ENCODE peak calls at places on chromosomes 7 and 10, in ten cellular contexts. One of them, this sample, is unnamed.

GRCh38 chr10:51986531-51986930 is 287.1 kb upstream of the CSTF2T start:
- DNase-seq in lower lobe of right lung: no peak
- DNase-seq in kidney: no peak
- DNase-seq in fibroblast of the aortic adventitia: no peak
- DNase-seq in uterus: no peak
- DNase-seq in body of pancreas: no peak
- DNase-seq in heart left ventricle: no peak
- DNase-seq in GM12865: no peak
- DNase-seq in HFFc6: no peak
- DNase-seq in IMR-90: no peak
- DNase-seq in this sample: no peak

GRCh38 chr10:4812952-4813351 is 13.1 kb upstream of the AKR1E2 start:
- DNase-seq in IMR-90: peak
- DNase-seq in uterus: no peak
- DNase-seq in fibroblast of the aortic adventitia: peak
- DNase-seq in HFFc6: peak
- DNase-seq in lower lobe of right lung: no peak
- DNase-seq in heart left ventricle: no peak
- DNase-seq in kidney: no peak
- DNase-seq in body of pancreas: no peak
- DNase-seq in GM12865: no peak
- DNase-seq in this sample: no peak

GRCh38 chr10:86963341-86963919 is 4.9 kb upstream of the ADIRF start:
- DNase-seq in IMR-90: no peak
- DNase-seq in heart left ventricle: no peak
- DNase-seq in lower lobe of right lung: no peak
- DNase-seq in body of pancreas: no peak
- DNase-seq in kidney: peak
- DNase-seq in HFFc6: no peak
- DNase-seq in uterus: no peak
- DNase-seq in GM12865: no peak
- DNase-seq in fibroblast of the aortic adventitia: no peak
- DNase-seq in this sample: no peak

GRCh38 chr7:104960741-104961479 is 53.1 kb upstream of the KMT2E start:
- DNase-seq in IMR-90: no peak
- DNase-seq in GM12865: peak
- DNase-seq in lower lobe of right lung: peak
- DNase-seq in uterus: no peak
- DNase-seq in HFFc6: no peak
- DNase-seq in fibroblast of the aortic adventitia: peak
- DNase-seq in body of pancreas: no peak
- DNase-seq in kidney: no peak
- DNase-seq in heart left ventricle: no peak
- DNase-seq in this sample: no peak

GRCh38 chr10:42970451-42971250 is 106.2 kb upstream of the RET start:
- DNase-seq in uterus: peak
- DNase-seq in kidney: peak
- DNase-seq in body of pancreas: no peak
- DNase-seq in GM12865: no peak
- DNase-seq in fibroblast of the aortic adventitia: no peak
- DNase-seq in lower lobe of right lung: peak
- DNase-seq in heart left ventricle: no peak
- DNase-seq in IMR-90: no peak
- DNase-seq in HFFc6: no peak
- DNase-seq in this sample: peak

GRCh38 chr10:60040003-60040662 is 133.8 kb upstream of the CCDC6 start:
- DNase-seq in HFFc6: no peak
- DNase-seq in fibroblast of the aortic adventitia: peak
- DNase-seq in kidney: no peak
- DNase-seq in GM12865: no peak
- DNase-seq in IMR-90: no peak
- DNase-seq in lower lobe of right lung: no peak
- DNase-seq in uterus: no peak
- DNase-seq in heart left ventricle: no peak
- DNase-seq in body of pancreas: no peak
- DNase-seq in this sample: no peak

GRCh38 chr7:131629203-131629871 is 72.9 kb upstream of the PODXL start:
- DNase-seq in fibroblast of the aortic adventitia: peak
- DNase-seq in lower lobe of right lung: no peak
- DNase-seq in body of pancreas: no peak
- DNase-seq in GM12865: no peak
- DNase-seq in uterus: peak
- DNase-seq in HFFc6: peak
- DNase-seq in IMR-90: peak
- DNase-seq in kidney: peak
- DNase-seq in heart left ventricle: peak
- DNase-seq in this sample: no peak

GRCh38 chr7:130966246-130967009 is 232.4 kb upstream of the KLF14 start:
- DNase-seq in lower lobe of right lung: no peak
- DNase-seq in HFFc6: peak
- DNase-seq in IMR-90: peak
- DNase-seq in heart left ventricle: no peak
- DNase-seq in body of pancreas: no peak
- DNase-seq in kidney: no peak
- DNase-seq in fibroblast of the aortic adventitia: peak
- DNase-seq in GM12865: peak
- DNase-seq in uterus: no peak
- DNase-seq in this sample: no peak

GRCh38 chr7:42014625-42015412 is 222.2 kb downstream of the GLI3 start:
- DNase-seq in kidney: no peak
- DNase-seq in fibroblast of the aortic adventitia: peak
- DNase-seq in uterus: no peak
- DNase-seq in IMR-90: peak
- DNase-seq in body of pancreas: no peak
- DNase-seq in heart left ventricle: no peak
- DNase-seq in GM12865: peak
- DNase-seq in HFFc6: no peak
- DNase-seq in lower lobe of right lung: no peak
- DNase-seq in this sample: no peak

GRCh38 chr7:130942211-130942964 is 208.4 kb upstream of the KLF14 start:
- DNase-seq in HFFc6: no peak
- DNase-seq in kidney: no peak
- DNase-seq in heart left ventricle: no peak
- DNase-seq in fibroblast of the aortic adventitia: peak
- DNase-seq in lower lobe of right lung: no peak
- DNase-seq in GM12865: peak
- DNase-seq in uterus: peak
- DNase-seq in IMR-90: peak
- DNase-seq in body of pancreas: peak
- DNase-seq in this sample: no peak

GRCh38 chr7:22584179-22584578 is 84.2 kb upstream of the STEAP1B start:
- DNase-seq in HFFc6: no peak
- DNase-seq in kidney: no peak
- DNase-seq in uterus: no peak
- DNase-seq in heart left ventricle: no peak
- DNase-seq in IMR-90: no peak
- DNase-seq in fibroblast of the aortic adventitia: no peak
- DNase-seq in GM12865: peak
- DNase-seq in lower lobe of right lung: no peak
- DNase-seq in body of pancreas: no peak
- DNase-seq in this sample: no peak

GRCh38 chr10:72085864-72086465 is 2.4 kb downstream of the SPOCK2 start:
- DNase-seq in GM12865: no peak
- DNase-seq in heart left ventricle: no peak
- DNase-seq in body of pancreas: no peak
- DNase-seq in IMR-90: no peak
- DNase-seq in kidney: no peak
- DNase-seq in lower lobe of right lung: no peak
- DNase-seq in uterus: no peak
- DNase-seq in HFFc6: no peak
- DNase-seq in fibroblast of the aortic adventitia: no peak
- DNase-seq in this sample: no peak

GRCh38 chr10:75568721-75569120 is 137.3 kb downstream of the LRMDA start:
- DNase-seq in uterus: no peak
- DNase-seq in body of pancreas: no peak
- DNase-seq in GM12865: peak
- DNase-seq in IMR-90: no peak
- DNase-seq in kidney: no peak
- DNase-seq in fibroblast of the aortic adventitia: no peak
- DNase-seq in HFFc6: no peak
- DNase-seq in heart left ventricle: no peak
- DNase-seq in lower lobe of right lung: no peak
- DNase-seq in this sample: no peak

GRCh38 chr10:71667374-71667750 is 52.2 kb downstream of the C10orf105 start:
- DNase-seq in lower lobe of right lung: no peak
- DNase-seq in kidney: no peak
- DNase-seq in IMR-90: no peak
- DNase-seq in HFFc6: no peak
- DNase-seq in uterus: no peak
- DNase-seq in body of pancreas: no peak
- DNase-seq in heart left ventricle: no peak
- DNase-seq in GM12865: peak
- DNase-seq in fibroblast of the aortic adventitia: no peak
- DNase-seq in this sample: no peak

GRCh38 chr10:89425000-89425399 is 10.6 kb downstream of the IFIT5 start:
- DNase-seq in uterus: no peak
- DNase-seq in body of pancreas: no peak
- DNase-seq in lower lobe of right lung: no peak
- DNase-seq in fibroblast of the aortic adventitia: no peak
- DNase-seq in heart left ventricle: no peak
- DNase-seq in GM12865: no peak
- DNase-seq in IMR-90: no peak
- DNase-seq in HFFc6: no peak
- DNase-seq in kidney: no peak
- DNase-seq in this sample: no peak

GRCh38 chr7:43905954-43906326 is 456 bp downstream of the URGCP start:
- DNase-seq in heart left ventricle: peak
- DNase-seq in fibroblast of the aortic adventitia: peak
- DNase-seq in GM12865: peak
- DNase-seq in body of pancreas: peak
- DNase-seq in IMR-90: peak
- DNase-seq in uterus: peak
- DNase-seq in kidney: peak
- DNase-seq in HFFc6: no peak
- DNase-seq in lower lobe of right lung: peak
- DNase-seq in this sample: peak

GRCh38 chr7:74253975-74254857 is at the start of gene RFC2:
- DNase-seq in IMR-90: peak
- DNase-seq in fibroblast of the aortic adventitia: peak
- DNase-seq in body of pancreas: peak
- DNase-seq in heart left ventricle: peak
- DNase-seq in kidney: peak
- DNase-seq in uterus: peak
- DNase-seq in lower lobe of right lung: peak
- DNase-seq in GM12865: peak
- DNase-seq in HFFc6: peak
- DNase-seq in this sample: peak

GRCh38 chr7:45324683-45325237 is 167.2 kb downstream of the RAMP3 start:
- DNase-seq in heart left ventricle: no peak
- DNase-seq in fibroblast of the aortic adventitia: no peak
- DNase-seq in IMR-90: no peak
- DNase-seq in kidney: no peak
- DNase-seq in lower lobe of right lung: no peak
- DNase-seq in body of pancreas: no peak
- DNase-seq in GM12865: no peak
- DNase-seq in HFFc6: no peak
- DNase-seq in uterus: no peak
- DNase-seq in this sample: no peak

DNA sequence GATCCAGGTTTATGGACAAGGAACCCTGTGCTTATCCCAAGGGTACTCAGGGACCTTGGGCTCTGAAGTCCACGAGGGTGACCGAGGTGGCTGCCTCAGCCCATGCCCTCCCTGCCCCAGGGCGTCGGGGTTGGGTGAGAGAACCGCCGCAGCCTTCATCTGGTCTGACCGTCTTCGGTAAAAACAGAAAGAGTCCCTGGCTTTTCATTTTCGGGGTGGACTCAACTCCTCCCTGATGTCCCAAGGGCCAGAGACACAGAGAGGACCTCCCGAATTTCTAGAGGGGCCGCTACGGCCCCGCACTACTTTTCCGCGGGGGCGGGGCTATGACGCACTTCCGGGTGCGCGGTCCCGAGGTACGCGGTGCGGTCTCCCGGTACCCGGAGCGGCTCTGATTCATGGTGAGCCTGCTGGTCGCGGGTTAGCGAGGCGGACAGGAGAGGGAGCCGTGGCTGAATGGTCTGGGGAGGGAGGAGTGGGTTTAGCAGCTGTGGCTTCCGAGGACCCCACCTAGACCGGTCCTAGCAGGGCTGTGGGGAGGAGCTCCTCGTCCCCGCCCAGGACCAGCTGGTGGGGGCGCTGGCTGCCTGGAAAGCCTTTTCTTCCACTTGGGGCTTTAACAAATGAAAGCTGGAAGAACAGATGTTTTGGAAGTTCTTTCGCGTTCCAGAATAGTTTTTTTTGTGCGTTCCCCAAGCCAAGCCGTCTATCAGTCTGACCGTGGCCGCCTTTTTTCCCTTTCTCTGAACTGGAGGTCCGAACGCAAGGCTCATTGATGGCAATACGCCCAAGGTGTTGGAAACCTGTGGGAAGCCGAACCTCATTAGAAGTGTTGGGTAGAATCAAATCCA is at the start of gene ZSCAN21:
- DNase-seq in HFFc6: peak
- DNase-seq in IMR-90: peak
- DNase-seq in body of pancreas: peak
- DNase-seq in uterus: peak
- DNase-seq in heart left ventricle: peak
- DNase-seq in GM12865: peak
- DNase-seq in fibroblast of the aortic adventitia: peak
- DNase-seq in lower lobe of right lung: peak
- DNase-seq in kidney: peak
- DNase-seq in this sample: peak
- TF ChIP-seq CTCF in HFFc6: peak
- TF ChIP-seq CTCF in IMR-90: peak
- TF ChIP-seq CTCF in body of pancreas: no peak
- TF ChIP-seq CTCF in uterus: peak
- TF ChIP-seq CTCF in heart left ventricle: peak
- TF ChIP-seq CTCF in GM12865: peak
- TF ChIP-seq CTCF in fibroblast of the aortic adventitia: no peak
- TF ChIP-seq CTCF in lower lobe of right lung: peak
- TF ChIP-seq CTCF in kidney: peak
- TF ChIP-seq CTCF in this sample: no peak

GRCh38 chr7:19051767-19052375 is 65.6 kb downstream of the TWIST1 start:
- DNase-seq in IMR-90: peak
- DNase-seq in kidney: no peak
- DNase-seq in body of pancreas: peak
- DNase-seq in heart left ventricle: peak
- DNase-seq in fibroblast of the aortic adventitia: peak
- DNase-seq in HFFc6: peak
- DNase-seq in lower lobe of right lung: no peak
- DNase-seq in uterus: no peak
- DNase-seq in GM12865: peak
- DNase-seq in this sample: no peak
- TF ChIP-seq CTCF in IMR-90: peak
- TF ChIP-seq CTCF in kidney: peak
- TF ChIP-seq CTCF in body of pancreas: peak
- TF ChIP-seq CTCF in heart left ventricle: peak
- TF ChIP-seq CTCF in fibroblast of the aortic adventitia: peak
- TF ChIP-seq CTCF in HFFc6: peak
- TF ChIP-seq CTCF in lower lobe of right lung: peak
- TF ChIP-seq CTCF in uterus: no peak
- TF ChIP-seq CTCF in GM12865: peak
- TF ChIP-seq CTCF in this sample: peak

GRCh38 chr7:137656227-137656849 is 190.4 kb downstream of the DGKI start:
- DNase-seq in HFFc6: peak
- DNase-seq in uterus: peak
- DNase-seq in IMR-90: peak
- DNase-seq in body of pancreas: peak
- DNase-seq in lower lobe of right lung: peak
- DNase-seq in fibroblast of the aortic adventitia: peak
- DNase-seq in GM12865: peak
- DNase-seq in heart left ventricle: peak
- DNase-seq in kidney: peak
- DNase-seq in this sample: peak
- TF ChIP-seq CTCF in HFFc6: peak
- TF ChIP-seq CTCF in uterus: peak
- TF ChIP-seq CTCF in IMR-90: peak
- TF ChIP-seq CTCF in body of pancreas: peak
- TF ChIP-seq CTCF in lower lobe of right lung: peak
- TF ChIP-seq CTCF in fibroblast of the aortic adventitia: peak
- TF ChIP-seq CTCF in GM12865: peak
- TF ChIP-seq CTCF in heart left ventricle: peak
- TF ChIP-seq CTCF in kidney: peak
- TF ChIP-seq CTCF in this sample: peak

GRCh38 chr7:16509829-16510228 is 16.8 kb upstream of the LRRC72 start:
- DNase-seq in lower lobe of right lung: no peak
- DNase-seq in uterus: no peak
- DNase-seq in HFFc6: no peak
- DNase-seq in GM12865: no peak
- DNase-seq in IMR-90: no peak
- DNase-seq in heart left ventricle: no peak
- DNase-seq in body of pancreas: no peak
- DNase-seq in kidney: no peak
- DNase-seq in fibroblast of the aortic adventitia: no peak
- DNase-seq in this sample: no peak
- TF ChIP-seq CTCF in lower lobe of right lung: no peak
- TF ChIP-seq CTCF in uterus: no peak
- TF ChIP-seq CTCF in HFFc6: no peak
- TF ChIP-seq CTCF in GM12865: no peak
- TF ChIP-seq CTCF in IMR-90: no peak
- TF ChIP-seq CTCF in heart left ventricle: no peak
- TF ChIP-seq CTCF in body of pancreas: no peak
- TF ChIP-seq CTCF in kidney: no peak
- TF ChIP-seq CTCF in fibroblast of the aortic adventitia: no peak
- TF ChIP-seq CTCF in this sample: no peak

This sample was measured in mesothelial cell of epicardium.